ENCODE peak calls at places on chromosomes 16 and 17, in six cellular contexts. M, X, C, L, Q and T are unnamed samples. For H3K4me1, the result is how much of the 10 kb centered on the place peaks cover.

GRCh38 chr17:29124135-29124930 is 55.9 kb downstream of the MYO18A start:
- DNase-seq in C (peak), L (no peak), Q (peak), M (peak), X (peak), T (peak)

GRCh38 chr17:48505788-48506187 is 25.0 kb downstream of the HOXB1 start:
- DNase-seq in M (peak), Q (no peak), C (no peak), X (peak), L (peak), T (no peak)

GRCh38 chr16:85537331-85537788 is 75.8 kb upstream of the GSE1 start:
- DNase-seq in C (no peak), X (no peak), L (no peak), M (no peak), Q (no peak), T (no peak)

GRCh38 chr16:81465375-81465943 is 20.9 kb downstream of the CMIP start:
- DNase-seq in M (no peak), Q (no peak), L (no peak), X (peak), C (no peak), T (no peak)

GRCh38 chr16:31876955-31877828 is 3.6 kb downstream of the ZNF267 start:
- DNase-seq in X (no peak), Q (no peak), C (no peak), L (no peak), M (peak), T (no peak)

GRCh38 chr16:67447508-67448076 is 16.7 kb downstream of the HSD11B2 start:
- DNase-seq in L (no peak), X (peak), M (peak), Q (peak), C (peak), T (peak)

GRCh38 chr16:23571895-23572294 is 14.4 kb downstream of the UBFD1 start:
- DNase-seq in L (no peak), X (no peak), Q (no peak), C (no peak), M (no peak), T (no peak)

GRCh38 chr17:82118815-82119380 is 20.9 kb upstream of the FASN start:
- DNase-seq in M (no peak), Q (no peak), C (no peak), X (peak), L (no peak), T (no peak)

GRCh38 chr16:84040823-84041391 is 1.7 kb downstream of the SLC38A8 start:
- DNase-seq in Q (no peak), M (no peak), L (peak), X (no peak), C (peak), T (no peak)

GRCh38 chr17:74519951-74520553 is 11.2 kb downstream of the CD300LB start:
- DNase-seq in C (no peak), Q (peak), M (no peak), L (peak), X (peak), T (no peak)

GRCh38 chr17:28368306-28368831 is 1.7 kb downstream of the VTN start:
- DNase-seq in Q (no peak), M (no peak), L (no peak), X (no peak), C (no peak), T (no peak)

GRCh38 chr16:804193-805048 is 3.9 kb upstream of the GNG13 start:
- DNase-seq in Q (no peak), C (no peak), X (no peak), M (no peak), L (no peak), T (no peak)

GRCh38 chr17:549197-550040 is 165.2 kb downstream of the VPS53 start:
- DNase-seq in X (no peak), M (no peak), L (no peak), C (no peak), Q (no peak), T (no peak)

GRCh38 chr17:74631468-74632195 is 8.1 kb upstream of the CD300E start:
- DNase-seq in L (no peak), M (no peak), X (peak), Q (no peak), C (peak), T (no peak)

GRCh38 chr16:57476546-57477410 is 9.5 kb downstream of the DOK4 start:
- DNase-seq in X (no peak), M (no peak), C (peak), L (no peak), Q (no peak), T (peak)

GRCh38 chr17:37743612-37743874 is 1.3 kb downstream of the HNF1B start:
- DNase-seq in M (no peak), Q (peak), C (no peak), L (no peak), X (peak), T (peak)

GRCh38 chr17:46192484-46193245 is 564 bp downstream of the KANSL1 start:
- DNase-seq in M (peak), Q (peak), C (peak), X (peak), L (peak), T (peak)

GRCh38 chr16:47750371-47750770 is 289.2 kb downstream of the PHKB start:
- DNase-seq in L (no peak), Q (no peak), M (no peak), C (no peak), X (no peak), T (no peak)

GRCh38 chr17:73140531-73140930 is 24.3 kb upstream of the SSTR2 start:
- DNase-seq in Q (no peak), C (no peak), X (no peak), M (no peak), L (no peak), T (no peak)

GRCh38 chr16:46591257-46591656 is 29.9 kb downstream of the SHCBP1 start:
- DNase-seq in L (no peak), Q (no peak), X (no peak), M (no peak), C (no peak), T (no peak)

GRCh38 chr17:81519284-81520020 is 6.9 kb upstream of the ACTG1 start:
- DNase-seq in X (peak), C (no peak), Q (peak), L (no peak), M (peak), T (peak)

GRCh38 chr17:2594657-2595085 is 1.2 kb downstream of the PAFAH1B1 start:
- DNase-seq in M (peak), L (no peak), X (no peak), C (no peak), Q (no peak), T (no peak)

GRCh38 chr16:27379919-27380318 is 22.1 kb upstream of the IL21R start:
- DNase-seq in Q (no peak), C (no peak), M (no peak), X (no peak), L (no peak), T (no peak)

GRCh38 chr16:69814561-69814960 is 52.4 kb downstream of the WWP2 start:
- DNase-seq in C (no peak), M (no peak), X (peak), Q (no peak), L (no peak), T (no peak)

GRCh38 chr16:66487580-66488235 is 60.6 kb downstream of the BEAN1 start:
- DNase-seq in M (no peak), C (no peak), L (peak), Q (peak), X (no peak), T (peak)

GRCh38 chr16:528111-529011 is 849 bp downstream of the CAPN15 start:
- DNase-seq in Q (peak), M (peak), X (peak), L (no peak), C (peak), T (no peak)

GRCh38 chr16:23962001-23962400 is 126.2 kb downstream of the PRKCB start:
- DNase-seq in M (no peak), C (no peak), Q (no peak), L (no peak), X (no peak), T (no peak)

GRCh38 chr17:60766778-60767190 is 89.1 kb downstream of the BCAS3 start:
- DNase-seq in Q (no peak), L (no peak), M (no peak), X (no peak), C (no peak), T (peak)

GRCh38 chr17:48439875-48440505 is 10.0 kb upstream of the SKAP1 start:
- DNase-seq in M (peak), X (peak), C (no peak), Q (peak), L (no peak), T (no peak)

GRCh38 chr17:47895254-47895855 is 681 bp upstream of the SP2 start:
- DNase-seq in L (no peak), C (no peak), M (no peak), Q (peak), X (peak), T (no peak)

GRCh38 chr16:51399908-51400670 is 249.0 kb upstream of the SALL1 start:
- DNase-seq in L (no peak), Q (no peak), X (no peak), M (no peak), C (no peak), T (no peak)

GRCh38 chr17:7393613-7394451 is 493 bp downstream of the PLSCR3 start:
- DNase-seq in Q (peak), X (peak), L (no peak), C (no peak), M (peak), T (peak)

GRCh38 chr17:56674401-56674925 is 81.0 kb downstream of the NOG start:
- DNase-seq in C (no peak), X (no peak), M (no peak), L (no peak), Q (no peak), T (no peak)

GRCh38 chr17:16327018-16327417 is 26.3 kb downstream of the CENPV start:
- DNase-seq in Q (no peak), L (no peak), X (no peak), M (no peak), C (no peak), T (no peak)

GRCh38 chr16:49284962-49285361 is 3.3 kb upstream of the CBLN1 start:
- DNase-seq in L (no peak), X (no peak), M (no peak), Q (no peak), C (no peak), T (no peak)

GRCh38 chr16:75319513-75320401 is 68.3 kb upstream of the BCAR1 start:
- DNase-seq in M (peak), L (no peak), Q (no peak), C (no peak), X (no peak), T (no peak)

GRCh38 chr16:47467501-47467900 is 6.4 kb downstream of the PHKB start:
- DNase-seq in C (no peak), X (no peak), M (no peak), Q (no peak), L (no peak), T (no peak)

DNA sequence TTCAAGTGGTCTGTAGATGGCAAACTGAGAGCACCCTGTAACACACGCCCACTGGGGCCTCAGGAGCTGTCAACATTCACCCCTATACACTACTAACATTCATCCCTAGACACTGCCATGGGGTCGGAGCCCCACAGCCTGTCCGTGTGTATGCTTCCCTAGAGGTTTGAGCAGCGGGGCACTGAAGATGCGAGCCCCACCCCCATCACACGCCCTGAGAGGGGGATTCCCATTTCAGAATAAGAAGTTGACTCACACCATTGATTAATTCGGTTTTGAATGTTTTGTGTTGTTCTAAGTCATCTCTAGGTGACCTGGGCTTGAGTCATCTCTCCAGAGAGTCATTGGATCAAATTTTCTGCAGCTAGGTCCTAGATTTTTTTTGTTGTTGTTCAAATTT is 37.3 kb upstream of the MMD start:
- DNase-seq in X (no peak), L (no peak), C (no peak), M (no peak), Q (no peak), T (no peak)
- H3K4me1 ChIP-seq in X (under half), L (under half), C (under half), M (under half), Q (under half), T (under half)

GRCh38 chr17:78251773-78252103 is 20.3 kb downstream of the TMEM235 start:
- DNase-seq in M (no peak), L (no peak), C (no peak), X (no peak), Q (no peak), T (no peak)
- H3K4me1 ChIP-seq in M (half or more), L (under half), C (under half), X (under half), Q (under half), T (under half)

GRCh38 chr17:80262775-80263244 is 2.2 kb downstream of the RNF213 start:
- DNase-seq in Q (no peak), L (no peak), C (no peak), M (no peak), X (no peak), T (no peak)
- H3K4me1 ChIP-seq in Q (half or more), L (under half), C (under half), M (half or more), X (under half), T (under half)

GRCh38 chr16:16857603-16858283 is 478.8 kb downstream of the NPIPA7 start:
- DNase-seq in M (no peak), X (no peak), L (peak), C (no peak), Q (no peak), T (no peak)

GRCh38 chr16:16861546-16861945 is 482.6 kb downstream of the NPIPA7 start:
- DNase-seq in L (peak), M (peak), X (peak), Q (peak), C (peak), T (peak)

DNA sequence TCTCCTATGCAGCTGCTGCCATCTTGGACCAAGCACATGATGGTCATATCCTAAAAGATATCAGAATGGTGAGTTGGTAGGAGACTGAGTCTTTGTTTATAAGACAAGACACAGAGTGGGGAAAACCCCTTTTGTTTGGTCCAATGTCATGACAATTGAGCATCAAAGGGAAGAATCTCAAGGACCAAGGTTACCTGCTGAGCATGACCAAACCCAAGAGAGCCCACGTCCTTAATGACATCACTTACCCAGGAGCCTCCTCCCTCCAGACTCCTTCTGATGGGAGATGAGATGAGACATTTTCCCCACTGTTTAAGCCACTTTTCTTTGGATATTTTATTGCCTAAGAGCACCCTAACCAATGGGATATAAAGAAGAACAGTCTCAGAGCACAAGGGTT is 478.1 kb downstream of the NPIPA7 start:
- DNase-seq in M (no peak), L (no peak), C (no peak), Q (no peak), X (no peak), T (no peak)
- H3K4me1 ChIP-seq in M (under half), L (under half), C (under half), Q (under half), X (under half), T (under half)

DNA sequence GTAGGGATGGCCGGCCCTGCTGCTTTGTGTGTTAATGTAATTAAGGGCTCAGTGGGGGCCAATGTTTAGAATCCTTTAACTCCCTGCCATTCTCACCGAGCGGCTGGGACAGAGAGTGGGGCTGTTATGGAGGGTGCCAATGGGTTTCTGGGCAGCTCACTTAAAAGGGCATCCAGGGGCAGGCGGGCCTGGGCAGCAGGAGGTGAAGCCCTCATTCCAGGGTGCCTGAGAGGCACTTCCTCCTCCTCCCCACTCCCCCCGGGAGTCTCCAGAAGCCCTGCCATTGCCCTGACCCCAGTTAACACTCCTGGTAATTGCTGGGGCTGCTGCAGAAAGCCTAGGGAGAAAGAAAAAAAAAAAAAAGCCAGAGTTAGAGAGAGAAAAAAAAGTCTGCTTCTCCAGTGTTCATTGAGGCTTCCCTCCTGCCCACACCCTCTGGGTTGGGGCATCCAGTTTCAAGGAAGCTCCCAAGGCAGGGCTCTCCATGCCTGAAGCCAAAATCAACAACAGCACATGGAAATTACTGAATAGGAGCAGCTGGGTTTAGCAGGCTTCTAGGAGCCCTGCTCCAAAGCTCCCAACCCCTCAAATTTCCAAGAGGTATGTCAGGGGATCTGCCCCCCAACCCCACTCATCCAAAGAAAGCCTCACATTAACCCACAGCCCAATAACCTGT is 28.0 kb downstream of the CUEDC1 start:
- DNase-seq in M (no peak), Q (peak), L (peak), C (no peak), X (peak), T (no peak)
- H3K4me1 ChIP-seq in M (under half), Q (under half), L (under half), C (under half), X (under half), T (under half)

GRCh38 chr17:71726320-71726719 is 394.5 kb upstream of the SOX9 start:
- DNase-seq in M (no peak), C (no peak), X (peak), L (no peak), Q (no peak), T (no peak)

GRCh38 chr17:71727292-71727691 is 393.5 kb upstream of the SOX9 start:
- DNase-seq in X (no peak), C (no peak), L (no peak), Q (no peak), M (no peak), T (no peak)

GRCh38 chr17:71727723-71728122 is 393.1 kb upstream of the SOX9 start:
- DNase-seq in M (no peak), Q (no peak), C (no peak), X (no peak), L (no peak), T (no peak)

DNA sequence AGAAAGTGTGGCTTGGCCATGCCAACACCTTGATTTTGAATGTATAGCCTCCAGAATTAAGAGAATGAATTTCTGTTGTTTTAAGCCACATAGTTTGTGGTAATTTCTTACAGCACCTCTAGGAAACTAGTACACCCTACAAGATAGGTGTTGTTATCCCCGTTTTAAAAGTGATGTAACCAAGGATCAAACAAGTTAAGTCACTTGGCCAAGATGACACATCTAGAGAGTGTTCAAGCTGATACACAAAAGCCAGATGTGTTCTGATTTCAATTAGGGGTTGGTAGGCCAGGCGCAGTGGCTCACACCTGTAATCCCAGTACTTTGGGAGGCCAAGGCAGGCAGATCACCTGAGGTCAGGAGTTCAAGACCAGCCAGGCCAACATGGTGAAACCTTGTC is 396.5 kb upstream of the SOX9 start:
- DNase-seq in L (no peak), C (no peak), X (no peak), Q (no peak), M (no peak), T (no peak)
- H3K4me1 ChIP-seq in L (under half), C (under half), X (under half), Q (under half), M (under half), T (under half)

GRCh38 chr17:76440722-76441362 is 12.1 kb downstream of the UBE2O start:
- DNase-seq in L (no peak), Q (no peak), C (no peak), M (no peak), X (no peak), T (no peak)
- H3K4me1 ChIP-seq in L (under half), Q (under half), C (under half), M (under half), X (under half), T (under half)